ENCODE peak calls at places on chromosomes 12 and 14, in seven cellular contexts. W is fibroblast of lung; Z is CD8-positive, alpha-beta T cell; D is GM12865; M is cardiac muscle cell; O is IMR-90; V is Jurkat, Clone E6-1. L is an unnamed sample.

GRCh38 chr12:28767836-28768348 is 381.2 kb upstream of the FAR2 start:
- DNase-seq in O (peak; percentile 19), D (no peak), M (no peak), W (no peak), Z (no peak), V (no peak), L (no peak)

GRCh38 chr14:20622816-20623291 is 18.6 kb downstream of the OR6S1 start:
- DNase-seq in W (no peak), M (no peak), V (no peak), O (no peak), Z (no peak), D (no peak), L (no peak)

GRCh38 chr12:12788675-12789368 is 3.4 kb downstream of the APOLD1 start:
- DNase-seq in D (peak; percentile 88), M (peak; percentile 86), W (peak; percentile 86), O (peak; percentile 82), Z (peak; percentile 45), V (peak; percentile 79), L (no peak)

GRCh38 chr12:110256780-110257431 is 24.1 kb upstream of the ATP2A2 start:
- DNase-seq in D (no peak), V (no peak), O (no peak), M (no peak), W (no peak), Z (no peak), L (no peak)

GRCh38 chr14:33736979-33737378 is 213.9 kb downstream of the EGLN3 start:
- DNase-seq in D (no peak), Z (no peak), W (no peak), V (no peak), M (no peak), O (no peak), L (no peak)

GRCh38 chr12:15244926-15245325 is 23.7 kb upstream of the RERG start:
- DNase-seq in W (no peak), O (no peak), Z (no peak), V (no peak), M (no peak), D (no peak), L (no peak)

GRCh38 chr12:3168775-3169221 is 91.6 kb downstream of the TSPAN9 start:
- DNase-seq in W (peak; percentile 83), Z (no peak), V (no peak), O (peak; percentile 99), D (no peak), M (no peak), L (no peak)

GRCh38 chr14:48504921-48505320 is 829.5 kb upstream of the MDGA2 start:
- DNase-seq in V (no peak), D (no peak), O (no peak), M (no peak), Z (no peak), W (no peak), L (no peak)

GRCh38 chr12:4271433-4272013 is 2.0 kb upstream of the CCND2 start:
- DNase-seq in Z (no peak), V (no peak), M (peak; percentile 49), D (peak; percentile 89), O (no peak), W (no peak), L (no peak)

GRCh38 chr14:61281186-61281676 is at the start of gene TMEM30B:
- DNase-seq in O (no peak), Z (peak; percentile 17), W (no peak), M (no peak), D (no peak), V (no peak), L (no peak)

GRCh38 chr12:3129301-3130052 is 52.3 kb downstream of the TSPAN9 start:
- DNase-seq in M (no peak), D (peak; percentile 33), O (peak; percentile 88), W (peak; percentile 64), V (peak; percentile 76), Z (no peak), L (no peak)

GRCh38 chr12:6494968-6495367 is 1.1 kb downstream of the NCAPD2 start:
- DNase-seq in V (no peak), Z (no peak), O (no peak), M (no peak), D (no peak), W (no peak), L (no peak)
- H3K4me3 ChIP-seq in V (peak overlapping the region; percentile 91), Z (peak overlapping the region; percentile 93), O (no peak overlapping the region), M (peak overlapping the region; percentile 69), D (peak overlapping the region; percentile 89), W (peak overlapping the region; percentile 98), L (peak overlapping the region; percentile 90)

DNA sequence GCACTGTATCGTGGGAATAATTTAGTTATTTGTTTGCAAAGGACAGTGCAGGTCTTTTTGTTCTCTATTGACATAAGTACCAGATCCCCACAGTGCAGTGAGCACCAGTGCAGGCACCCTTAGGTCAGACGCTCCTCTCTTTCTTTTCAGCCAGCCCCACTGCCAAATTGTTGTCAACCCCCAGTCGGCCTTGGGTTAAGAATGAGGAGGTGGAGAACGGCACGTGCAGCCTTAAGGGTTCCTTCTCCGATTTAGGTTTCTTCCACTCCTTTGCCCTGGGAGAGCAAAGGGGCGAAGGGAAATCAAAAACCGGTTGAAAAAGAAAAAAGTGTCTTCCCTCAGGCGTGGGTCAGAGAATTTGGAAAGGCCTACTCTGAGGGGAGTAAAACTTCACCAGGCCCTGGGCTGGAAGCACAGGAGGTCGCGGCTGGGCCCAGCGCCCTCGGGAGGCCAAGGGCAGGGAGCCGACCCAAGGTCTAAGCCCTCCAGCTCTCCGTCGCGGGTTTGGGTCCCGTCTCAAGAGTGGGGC is 4.3 kb downstream of the PAX9 start:
- DNase-seq in Z (no peak), D (no peak), M (no peak), W (no peak), O (no peak), V (no peak), L (no peak)
- H3K4me3 ChIP-seq in Z (no peak overlapping the region), D (no peak overlapping the region), M (no peak overlapping the region), W (no peak overlapping the region), O (no peak overlapping the region), V (no peak overlapping the region), L (no peak overlapping the region)

DNA sequence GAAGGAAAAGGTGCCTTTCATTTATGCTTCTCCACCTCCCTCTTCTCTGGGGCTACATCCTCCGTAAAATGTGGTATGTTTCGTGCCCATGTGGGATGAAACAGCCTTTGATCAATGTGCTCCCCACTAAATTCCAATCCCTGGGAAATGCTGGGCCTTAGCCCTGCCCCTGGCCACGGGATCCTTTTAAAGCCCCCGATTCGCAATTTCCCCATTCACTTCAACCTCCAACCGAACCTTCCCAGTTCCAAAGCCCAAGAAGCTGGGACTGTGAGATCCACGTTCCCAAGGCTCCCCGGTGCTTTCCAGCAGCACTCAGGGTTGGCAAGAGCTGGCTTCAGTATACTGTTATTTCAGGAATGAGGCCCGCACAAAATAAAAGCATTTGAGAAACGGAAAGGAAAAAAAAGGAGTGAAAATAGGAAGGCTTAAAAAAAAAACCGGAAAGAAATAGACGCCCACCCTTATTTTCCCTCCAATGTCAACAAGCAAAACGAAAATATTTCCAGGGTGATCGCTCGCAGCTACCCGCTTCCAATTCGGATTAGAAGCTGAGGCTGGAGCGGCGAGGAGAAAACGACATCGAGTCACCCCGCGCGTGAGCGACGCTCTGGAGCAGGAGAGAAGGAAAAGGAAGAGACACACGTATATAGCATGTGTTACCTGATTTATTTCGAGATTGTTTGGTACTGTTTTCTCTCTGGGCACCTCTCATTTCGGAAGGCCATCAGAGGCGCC is 1.2 kb upstream of the FOXG1 start:
- DNase-seq in Z (no peak), O (no peak), D (no peak), W (no peak), M (no peak), V (no peak), L (no peak)
- H3K4me3 ChIP-seq in Z (no peak overlapping the region), O (no peak overlapping the region), D (peak overlapping the region; percentile 65), W (no peak overlapping the region), M (peak overlapping the region; percentile 28), V (no peak overlapping the region), L (peak overlapping the region; percentile 43)

GRCh38 chr12:57842342-57843294 is 3.9 kb downstream of the CTDSP2 start:
- DNase-seq in W (no peak), V (peak; percentile 38), D (no peak), Z (no peak), M (peak; percentile 64), O (peak; percentile 29), L (no peak)
- H3K4me3 ChIP-seq in W (peak overlapping the region; percentile 86), V (no peak overlapping the region), D (peak overlapping the region; percentile 98), Z (peak overlapping the region; percentile 42), M (peak overlapping the region; percentile 7), O (peak overlapping the region; percentile 9), L (peak overlapping the region; percentile 96)

GRCh38 chr14:73743431-73743931 is 29.3 kb upstream of the PNMA1 start:
- DNase-seq in W (no peak), D (peak; percentile 88), V (peak; percentile 87), M (no peak), O (no peak), Z (no peak), L (no peak)

GRCh38 chr14:73740921-73741326 is 26.7 kb upstream of the PNMA1 start:
- DNase-seq in O (no peak), W (peak; percentile 82), V (no peak), Z (no peak), M (no peak), D (no peak), L (no peak)

GRCh38 chr14:73742520-73743238 is 28.5 kb upstream of the PNMA1 start:
- DNase-seq in D (no peak), W (no peak), M (no peak), Z (no peak), V (no peak), O (no peak), L (no peak)

GRCh38 chr14:73741386-73741875 is 27.2 kb upstream of the PNMA1 start:
- DNase-seq in W (peak; percentile 80), D (peak; percentile 69), V (peak; percentile 88), M (no peak), O (peak; percentile 66), Z (no peak), L (no peak)

DNA sequence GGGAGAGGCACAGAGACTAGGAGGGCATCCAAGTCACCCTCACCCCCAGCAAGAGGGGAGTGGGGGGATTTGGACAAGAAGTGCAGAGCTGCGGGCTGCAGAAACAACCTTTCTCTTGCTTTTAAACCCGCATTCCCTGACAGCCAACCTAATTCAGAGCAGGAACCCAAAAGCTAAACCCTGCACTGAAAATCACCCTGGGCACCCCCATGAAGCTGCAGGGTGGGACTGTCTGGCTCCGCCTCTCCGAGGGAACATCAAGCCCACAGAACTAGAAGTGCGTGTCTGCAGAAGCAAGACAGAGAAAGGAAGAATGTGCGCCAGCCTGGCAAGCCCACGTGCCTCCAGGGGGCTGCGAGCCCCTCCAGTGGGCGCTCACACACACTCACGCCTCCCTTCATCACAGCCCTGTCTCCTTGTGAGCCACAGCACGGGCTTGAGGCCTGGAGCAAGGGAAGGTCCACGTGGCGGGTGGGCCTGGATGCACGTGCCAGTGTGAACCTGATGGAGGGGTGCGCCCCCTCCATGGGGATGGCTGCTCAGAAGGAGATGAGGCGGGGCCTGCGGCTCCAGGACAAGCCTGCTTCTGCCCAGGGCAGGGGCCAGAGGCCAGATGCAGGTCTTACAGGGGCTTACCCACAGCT is 27.8 kb upstream of the PNMA1 start:
- DNase-seq in W (no peak), V (peak; percentile 70), O (no peak), D (peak; percentile 50), Z (no peak), M (no peak), L (no peak)
- H3K4me3 ChIP-seq in W (peak overlapping the region; percentile 38), V (peak overlapping the region; percentile 52), O (peak overlapping the region; percentile 13), D (peak overlapping the region; percentile 34), Z (peak overlapping the region; percentile 25), M (no peak overlapping the region), L (peak overlapping the region; percentile 39)

DNA sequence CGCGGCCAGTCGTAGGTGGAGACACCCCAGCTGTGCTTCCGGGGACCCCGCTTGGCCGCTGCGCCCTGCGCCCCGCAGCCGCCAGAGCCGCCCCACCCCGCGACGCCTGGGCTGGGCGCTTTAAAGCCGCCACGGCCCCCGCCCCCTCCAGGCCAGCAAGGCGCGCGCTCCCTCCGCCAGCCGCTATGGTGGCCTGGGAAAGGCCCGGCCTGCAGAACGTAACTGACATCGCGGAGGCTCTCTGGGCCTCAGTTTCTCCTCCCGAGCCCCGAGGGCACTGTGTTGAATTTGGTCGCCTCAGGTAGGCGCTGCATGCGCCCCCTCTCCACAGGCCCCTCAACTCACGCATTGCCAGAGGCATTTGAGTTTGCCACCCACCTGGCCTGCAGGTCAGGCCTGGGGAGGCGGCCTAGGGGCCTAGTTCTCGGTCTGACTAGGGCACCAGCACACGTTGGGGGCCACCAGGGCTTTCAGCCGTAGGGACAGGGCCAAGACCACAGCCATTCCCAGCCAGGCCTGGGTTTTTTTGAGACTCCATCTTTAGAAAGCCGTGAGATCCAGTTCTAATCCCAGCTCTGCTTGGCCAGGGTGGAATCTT is at the start of gene NGB:
- DNase-seq in O (no peak), D (no peak), Z (no peak), W (no peak), M (no peak), V (no peak), L (no peak)
- H3K4me3 ChIP-seq in O (no peak within 1 kb of the TSS), D (no peak within 1 kb of the TSS), Z (no peak within 1 kb of the TSS), W (no peak within 1 kb of the TSS), M (peak within 1 kb of the TSS; percentile 9), V (no peak within 1 kb of the TSS), L (no peak within 1 kb of the TSS)